ENCODE peak calls at places on chromosomes 2 and 18, in five cellular contexts. One of them, this sample, is unnamed.

GRCh38 chr2:158781562-158781961 is 13.6 kb upstream of the DAPL1 start:
- DNase-seq in mucosa of descending colon: no peak
- DNase-seq in endothelial cell of umbilical vein: peak
- DNase-seq in kidney: no peak
- DNase-seq in pancreas: no peak
- DNase-seq in this sample: no peak

GRCh38 chr18:60664736-60665135 is 292.2 kb upstream of the MC4R start:
- DNase-seq in mucosa of descending colon: no peak
- DNase-seq in pancreas: no peak
- DNase-seq in kidney: no peak
- DNase-seq in endothelial cell of umbilical vein: no peak
- DNase-seq in this sample: no peak

GRCh38 chr2:68756178-68756577 is 21.6 kb downstream of the ARHGAP25 start:
- DNase-seq in mucosa of descending colon: no peak
- DNase-seq in pancreas: no peak
- DNase-seq in kidney: no peak
- DNase-seq in endothelial cell of umbilical vein: no peak
- DNase-seq in this sample: no peak

GRCh38 chr2:25293958-25294513 is 47.7 kb downstream of the DNMT3A start:
- DNase-seq in kidney: no peak
- DNase-seq in mucosa of descending colon: no peak
- DNase-seq in endothelial cell of umbilical vein: no peak
- DNase-seq in pancreas: no peak
- DNase-seq in this sample: no peak

GRCh38 chr2:98468621-98469236 is 24.1 kb downstream of the INPP4A start:
- DNase-seq in endothelial cell of umbilical vein: no peak
- DNase-seq in mucosa of descending colon: peak
- DNase-seq in pancreas: no peak
- DNase-seq in kidney: no peak
- DNase-seq in this sample: no peak

GRCh38 chr2:39150890-39151497 is 30.1 kb upstream of the SOS1 start:
- DNase-seq in endothelial cell of umbilical vein: no peak
- DNase-seq in kidney: no peak
- DNase-seq in pancreas: no peak
- DNase-seq in mucosa of descending colon: no peak
- DNase-seq in this sample: no peak

GRCh38 chr2:217666338-217666737 is 336.5 kb downstream of the TNS1 start:
- DNase-seq in endothelial cell of umbilical vein: no peak
- DNase-seq in pancreas: no peak
- DNase-seq in mucosa of descending colon: no peak
- DNase-seq in kidney: no peak
- DNase-seq in this sample: no peak

GRCh38 chr2:113962692-113963480 is 73.0 kb downstream of the ACTR3 start:
- DNase-seq in kidney: no peak
- DNase-seq in mucosa of descending colon: no peak
- DNase-seq in pancreas: no peak
- DNase-seq in endothelial cell of umbilical vein: no peak
- DNase-seq in this sample: no peak

GRCh38 chr2:164992818-164993217 is 37.5 kb upstream of the SLC38A11 start:
- DNase-seq in kidney: no peak
- DNase-seq in mucosa of descending colon: no peak
- DNase-seq in pancreas: no peak
- DNase-seq in endothelial cell of umbilical vein: peak
- DNase-seq in this sample: peak

GRCh38 chr18:79697178-79697577 is 17.6 kb downstream of the CTDP1 start:
- DNase-seq in kidney: no peak
- DNase-seq in endothelial cell of umbilical vein: no peak
- DNase-seq in pancreas: no peak
- DNase-seq in mucosa of descending colon: no peak
- DNase-seq in this sample: no peak

GRCh38 chr2:134276381-134277172 is 22.7 kb downstream of the MGAT5 start:
- DNase-seq in endothelial cell of umbilical vein: no peak
- DNase-seq in pancreas: no peak
- DNase-seq in mucosa of descending colon: no peak
- DNase-seq in kidney: no peak
- DNase-seq in this sample: no peak

GRCh38 chr2:134273240-134273983 is 19.5 kb downstream of the MGAT5 start:
- DNase-seq in pancreas: no peak
- DNase-seq in mucosa of descending colon: no peak
- DNase-seq in kidney: no peak
- DNase-seq in endothelial cell of umbilical vein: no peak
- DNase-seq in this sample: no peak

GRCh38 chr2:134277223-134277622 is 23.4 kb downstream of the MGAT5 start:
- DNase-seq in kidney: no peak
- DNase-seq in endothelial cell of umbilical vein: no peak
- DNase-seq in pancreas: no peak
- DNase-seq in mucosa of descending colon: no peak
- DNase-seq in this sample: no peak

GRCh38 chr2:134272831-134273230 is 19.0 kb downstream of the MGAT5 start:
- DNase-seq in pancreas: no peak
- DNase-seq in endothelial cell of umbilical vein: no peak
- DNase-seq in mucosa of descending colon: no peak
- DNase-seq in kidney: no peak
- DNase-seq in this sample: no peak

DNA sequence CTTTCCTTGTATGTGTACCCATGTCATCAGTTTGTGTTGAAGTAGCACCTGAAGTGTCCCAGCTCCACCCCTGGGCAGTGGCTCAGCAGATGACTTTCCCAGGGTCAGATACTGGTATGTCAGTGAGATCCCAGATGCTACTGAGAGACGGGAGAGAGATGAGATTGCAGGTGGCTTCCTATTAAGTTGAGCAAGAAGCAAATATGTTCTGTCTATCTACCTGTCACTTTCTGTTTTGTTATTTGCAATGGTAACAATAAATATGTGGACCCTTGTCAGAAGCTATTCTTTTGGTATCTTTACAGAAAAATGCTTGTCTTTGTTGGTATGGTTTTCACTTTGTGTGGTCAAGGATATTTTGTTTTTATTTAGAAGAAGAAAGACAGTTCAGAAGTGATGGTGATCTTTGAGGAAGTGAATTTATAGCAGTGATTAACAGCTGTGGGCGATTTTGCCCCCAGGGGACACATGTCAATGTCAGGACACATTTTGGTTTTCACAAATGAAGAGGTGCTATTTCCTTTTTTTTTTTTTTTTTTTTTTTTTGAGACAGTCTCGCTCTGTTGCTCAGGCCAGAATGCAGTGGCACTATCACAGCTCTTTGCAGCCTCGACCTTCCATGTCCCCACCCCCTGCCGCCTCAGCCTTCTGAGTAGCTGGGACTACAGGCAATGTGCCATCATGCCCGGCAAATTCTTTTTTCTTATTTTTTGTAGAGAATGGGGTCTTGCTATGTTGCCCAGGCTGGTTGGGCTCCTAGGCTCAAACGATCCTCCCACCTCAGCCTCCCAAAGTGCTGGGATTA is 21.4 kb downstream of the MGAT5 start:
- DNase-seq in kidney: no peak
- DNase-seq in mucosa of descending colon: no peak
- DNase-seq in endothelial cell of umbilical vein: no peak
- DNase-seq in pancreas: no peak
- DNase-seq in this sample: no peak
- H3K4me3 ChIP-seq in kidney: no peak
- H3K4me3 ChIP-seq in mucosa of descending colon: no peak
- H3K4me3 ChIP-seq in endothelial cell of umbilical vein: no peak
- H3K4me3 ChIP-seq in pancreas: no peak
- H3K4me3 ChIP-seq in this sample: no peak

DNA sequence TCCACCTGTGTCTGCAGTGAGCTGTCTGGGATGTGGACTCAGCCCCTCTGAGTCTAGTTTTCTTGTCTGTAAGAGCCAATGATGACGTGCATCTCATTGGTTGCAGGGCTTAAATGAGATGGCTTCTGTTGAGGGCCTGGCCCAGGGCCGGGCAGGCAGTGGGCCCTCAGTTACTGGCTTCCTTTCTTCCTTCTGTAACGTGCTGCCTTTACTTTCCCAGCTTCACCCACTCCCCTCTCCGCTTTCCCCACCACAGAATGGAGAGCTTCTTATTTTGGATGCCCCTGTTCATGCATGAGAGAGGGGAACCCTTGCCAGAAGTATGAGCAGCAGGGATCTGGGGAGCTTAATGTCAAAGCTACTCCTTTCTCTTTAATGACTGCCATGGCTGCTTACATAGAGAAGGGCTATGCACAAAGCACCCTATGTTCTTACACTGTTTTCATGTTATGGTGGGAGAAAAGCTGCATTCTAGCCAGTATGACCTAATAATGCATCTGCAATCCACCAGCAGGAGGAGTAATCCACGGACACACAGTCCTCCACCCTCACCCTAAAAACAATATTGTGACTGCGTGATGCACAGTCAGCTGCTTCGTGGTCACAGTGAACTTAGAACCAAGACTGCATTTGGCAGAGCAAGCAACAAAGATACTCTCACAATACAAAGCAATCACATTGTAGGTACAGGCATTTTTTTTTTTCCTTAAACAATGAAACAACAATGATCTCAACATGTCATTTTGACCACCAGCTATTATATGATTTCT is 37.2 kb downstream of the CREG2 start:
- DNase-seq in endothelial cell of umbilical vein: no peak
- DNase-seq in mucosa of descending colon: no peak
- DNase-seq in pancreas: no peak
- DNase-seq in kidney: no peak
- DNase-seq in this sample: no peak
- TF ChIP-seq CTCF in endothelial cell of umbilical vein: peak
- TF ChIP-seq CTCF in mucosa of descending colon: no peak
- TF ChIP-seq CTCF in pancreas: no peak
- TF ChIP-seq CTCF in kidney: no peak
- TF ChIP-seq CTCF in this sample: no peak

GRCh38 chr2:58006256-58006951 is 40.2 kb upstream of the VRK2 start:
- DNase-seq in mucosa of descending colon: no peak
- DNase-seq in kidney: no peak
- DNase-seq in endothelial cell of umbilical vein: no peak
- DNase-seq in pancreas: no peak
- DNase-seq in this sample: no peak

GRCh38 chr2:58010599-58010998 is 36.0 kb upstream of the VRK2 start:
- DNase-seq in kidney: no peak
- DNase-seq in mucosa of descending colon: no peak
- DNase-seq in endothelial cell of umbilical vein: peak
- DNase-seq in pancreas: no peak
- DNase-seq in this sample: no peak

DNA sequence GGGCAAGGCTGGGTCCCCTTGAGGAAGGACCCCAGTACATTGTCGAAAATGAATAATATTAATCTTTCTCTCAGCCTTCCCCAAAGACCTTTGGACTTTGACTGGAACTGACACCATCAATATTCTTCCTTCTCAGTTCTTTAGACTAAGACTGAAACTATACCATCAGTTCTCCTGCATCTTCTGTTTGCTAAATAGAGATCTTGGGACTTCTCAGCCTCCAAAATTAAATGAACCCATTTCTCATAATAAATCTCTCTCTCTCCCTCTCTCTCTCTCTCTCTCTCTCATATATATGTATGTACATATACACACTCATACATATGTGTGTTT is 39.7 kb upstream of the VRK2 start:
- DNase-seq in mucosa of descending colon: no peak
- DNase-seq in endothelial cell of umbilical vein: no peak
- DNase-seq in pancreas: no peak
- DNase-seq in kidney: no peak
- DNase-seq in this sample: no peak
- H3K4me3 ChIP-seq in mucosa of descending colon: no peak
- H3K4me3 ChIP-seq in endothelial cell of umbilical vein: no peak
- H3K4me3 ChIP-seq in pancreas: no peak
- H3K4me3 ChIP-seq in kidney: no peak
- H3K4me3 ChIP-seq in this sample: no peak

GRCh38 chr2:37984176-37984575 is 59.1 kb downstream of the RMDN2 start:
- DNase-seq in pancreas: no peak
- DNase-seq in endothelial cell of umbilical vein: no peak
- DNase-seq in kidney: no peak
- DNase-seq in mucosa of descending colon: no peak
- DNase-seq in this sample: no peak

GRCh38 chr2:37983719-37984118 is 58.6 kb downstream of the RMDN2 start:
- DNase-seq in pancreas: no peak
- DNase-seq in kidney: no peak
- DNase-seq in endothelial cell of umbilical vein: no peak
- DNase-seq in mucosa of descending colon: no peak
- DNase-seq in this sample: no peak

GRCh38 chr2:37985333-37985732 is 60.2 kb downstream of the RMDN2 start:
- DNase-seq in mucosa of descending colon: no peak
- DNase-seq in pancreas: no peak
- DNase-seq in kidney: no peak
- DNase-seq in endothelial cell of umbilical vein: no peak
- DNase-seq in this sample: no peak

GRCh38 chr2:37982847-37983246 is 57.8 kb downstream of the RMDN2 start:
- DNase-seq in endothelial cell of umbilical vein: no peak
- DNase-seq in mucosa of descending colon: no peak
- DNase-seq in pancreas: no peak
- DNase-seq in kidney: no peak
- DNase-seq in this sample: no peak

DNA sequence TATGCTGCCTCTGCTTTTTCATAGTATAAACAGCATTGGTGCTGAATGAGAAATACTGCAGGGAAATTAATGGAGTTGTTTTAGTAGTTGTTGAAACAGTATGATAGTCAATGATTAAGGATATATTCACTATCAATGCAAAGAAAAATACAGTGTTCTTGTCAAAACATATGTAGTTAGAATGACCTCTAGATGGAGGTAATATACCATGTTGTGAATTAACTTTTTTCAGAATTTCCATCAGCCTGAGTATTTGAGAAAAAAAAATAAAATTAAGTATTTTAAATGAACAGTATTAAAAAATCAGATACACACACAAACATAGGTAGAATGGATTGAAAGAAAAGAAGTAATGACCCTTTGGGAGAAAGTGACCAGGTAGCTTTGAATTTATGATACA is 59.5 kb downstream of the RMDN2 start:
- DNase-seq in mucosa of descending colon: no peak
- DNase-seq in kidney: no peak
- DNase-seq in pancreas: no peak
- DNase-seq in endothelial cell of umbilical vein: no peak
- DNase-seq in this sample: no peak
- TF ChIP-seq CTCF in mucosa of descending colon: no peak
- TF ChIP-seq CTCF in kidney: no peak
- TF ChIP-seq CTCF in pancreas: no peak
- TF ChIP-seq CTCF in endothelial cell of umbilical vein: no peak
- TF ChIP-seq CTCF in this sample: no peak

GRCh38 chr18:48933578-48934399 is 17.0 kb downstream of the SMAD7 start:
- DNase-seq in kidney: peak
- DNase-seq in mucosa of descending colon: no peak
- DNase-seq in endothelial cell of umbilical vein: peak
- DNase-seq in pancreas: no peak
- DNase-seq in this sample: no peak
- H3K4me3 ChIP-seq in kidney: peak
- H3K4me3 ChIP-seq in mucosa of descending colon: no peak
- H3K4me3 ChIP-seq in endothelial cell of umbilical vein: no peak
- H3K4me3 ChIP-seq in pancreas: no peak
- H3K4me3 ChIP-seq in this sample: no peak

GRCh38 chr2:181430406-181431199 is 26.6 kb upstream of the ITGA4 start:
- DNase-seq in pancreas: no peak
- DNase-seq in endothelial cell of umbilical vein: peak
- DNase-seq in kidney: no peak
- DNase-seq in mucosa of descending colon: no peak
- DNase-seq in this sample: no peak
- TF ChIP-seq CTCF in pancreas: no peak
- TF ChIP-seq CTCF in endothelial cell of umbilical vein: peak
- TF ChIP-seq CTCF in kidney: no peak
- TF ChIP-seq CTCF in mucosa of descending colon: no peak
- TF ChIP-seq CTCF in this sample: peak

This sample was measured in LNCaP clone FGC.